ENCODE peak calls at places on chromosomes 16 and 17, in eight cellular contexts. F is omental fat pad; X is stimulated activated CD4-positive, alpha-beta T cell treated with anti-CD3 and anti-CD28 coated beads, Interleukin-4, amount 100 ng/mL, for 4 hours; B is AG09309; T is NCI-H69; O is heart right ventricle; Q is activated T-cell treated with anti-CD3 and anti-CD28 coated beads, Interleukin-2, amount 50 U/mL, for 48 hours; Y is kidney glomerular epithelial cell. P is an unnamed sample.

GRCh38 chr16:49492896-49493620 is 119.5 kb downstream of the C16orf78 start:
- DNase-seq in X (no peak), Q (no peak), O (no peak), Y (no peak), B (no peak), F (no peak), T (no peak), P (no peak)

GRCh38 chr16:1933097-1933661 is 9.8 kb downstream of the MSRB1 start:
- DNase-seq in Y (no peak), F (no peak), B (no peak), X (no peak), O (no peak), Q (no peak), T (no peak), P (no peak)

GRCh38 chr17:4679652-4680051 is 24.3 kb downstream of the PELP1 start:
- DNase-seq in T (no peak), Y (peak), F (no peak), B (no peak), O (no peak), X (no peak), Q (no peak), P (no peak)

GRCh38 chr16:81189100-81189664 is 49.3 kb upstream of the BCO1 start:
- DNase-seq in X (no peak), T (no peak), Y (no peak), Q (no peak), B (peak), F (peak), O (peak), P (peak)

GRCh38 chr16:1470543-1471251 is 4.1 kb downstream of the CLCN7 start:
- DNase-seq in Q (no peak), T (no peak), F (no peak), O (no peak), B (no peak), Y (no peak), X (no peak), P (peak)

GRCh38 chr17:77132411-77133086 is 8.2 kb upstream of the SEC14L1 start:
- DNase-seq in F (no peak), Y (no peak), T (peak), Q (no peak), O (no peak), B (no peak), X (no peak), P (no peak)

GRCh38 chr16:85935957-85936760 is 37.2 kb downstream of the IRF8 start:
- DNase-seq in Y (no peak), B (no peak), X (peak), F (no peak), O (no peak), T (no peak), Q (peak), P (no peak)

GRCh38 chr17:35185849-35186248 is 8.3 kb downstream of the SLC35G3 start:
- DNase-seq in B (no peak), O (no peak), X (no peak), Q (no peak), Y (no peak), T (no peak), F (no peak), P (no peak)

GRCh38 chr16:4179763-4180260 is 62.1 kb downstream of the SRL start:
- DNase-seq in F (no peak), T (no peak), B (no peak), Y (no peak), O (no peak), X (no peak), Q (no peak), P (no peak)